ENCODE peak calls at places on chromosomes 4 and X, in four cellular contexts. One of them, this sample, is unnamed.
A peak's percentile ranks its signal among the peaks of the same experiment; 100 is the strongest.

GRCh38 chr4:6732441-6733357 is 16.7 kb downstream of the BLOC1S4 start:
- DNase-seq in OCI-LY7: no peak
- DNase-seq in H9: no peak
- DNase-seq in tibial nerve: peak; percentile 75
- DNase-seq in this sample: no peak

GRCh38 chrX:132612990-132613564 is 124.2 kb upstream of the MBNL3 start:
- DNase-seq in OCI-LY7: peak; percentile 49
- DNase-seq in H9: peak; percentile 44
- DNase-seq in tibial nerve: peak; percentile 19
- DNase-seq in this sample: no peak

GRCh38 chrX:24173115-24173847 is 23.8 kb downstream of the ZFX start:
- DNase-seq in OCI-LY7: no peak
- DNase-seq in H9: peak; percentile 43
- DNase-seq in tibial nerve: no peak
- DNase-seq in this sample: no peak

GRCh38 chr4:160811956-160812355 is 1351.8 kb downstream of the FSTL5 start:
- DNase-seq in OCI-LY7: no peak
- DNase-seq in H9: no peak
- DNase-seq in tibial nerve: no peak
- DNase-seq in this sample: no peak

GRCh38 chr4:121096629-121097028 is 24.3 kb upstream of the NDNF start:
- DNase-seq in OCI-LY7: peak; percentile 37
- DNase-seq in H9: no peak
- DNase-seq in tibial nerve: no peak
- DNase-seq in this sample: no peak

GRCh38 chr4:156971623-156972369 is at the start of gene PDGFC:
- DNase-seq in OCI-LY7: no peak
- DNase-seq in H9: peak; percentile 85
- DNase-seq in tibial nerve: peak; percentile 31
- DNase-seq in this sample: no peak

GRCh38 chrX:136725446-136726104 is 55.2 kb downstream of the ARHGEF6 start:
- DNase-seq in OCI-LY7: no peak
- DNase-seq in H9: no peak
- DNase-seq in tibial nerve: no peak
- DNase-seq in this sample: no peak

GRCh38 chr4:78613522-78614311 is 62.1 kb downstream of the ANXA3 start:
- DNase-seq in OCI-LY7: no peak
- DNase-seq in H9: no peak
- DNase-seq in tibial nerve: no peak
- DNase-seq in this sample: no peak

GRCh38 chr4:174314770-174315169 is 31.1 kb downstream of the CEP44 start:
- DNase-seq in OCI-LY7: no peak
- DNase-seq in H9: peak; percentile 44
- DNase-seq in tibial nerve: no peak
- DNase-seq in this sample: no peak

GRCh38 chr4:74805601-74806000 is 11.3 kb upstream of the BTC start:
- DNase-seq in OCI-LY7: no peak
- DNase-seq in H9: no peak
- DNase-seq in tibial nerve: no peak
- DNase-seq in this sample: no peak

GRCh38 chrX:47283015-47283771 is 50.4 kb downstream of the USP11 start:
- DNase-seq in OCI-LY7: no peak
- DNase-seq in H9: no peak
- DNase-seq in tibial nerve: no peak
- DNase-seq in this sample: no peak

DNA sequence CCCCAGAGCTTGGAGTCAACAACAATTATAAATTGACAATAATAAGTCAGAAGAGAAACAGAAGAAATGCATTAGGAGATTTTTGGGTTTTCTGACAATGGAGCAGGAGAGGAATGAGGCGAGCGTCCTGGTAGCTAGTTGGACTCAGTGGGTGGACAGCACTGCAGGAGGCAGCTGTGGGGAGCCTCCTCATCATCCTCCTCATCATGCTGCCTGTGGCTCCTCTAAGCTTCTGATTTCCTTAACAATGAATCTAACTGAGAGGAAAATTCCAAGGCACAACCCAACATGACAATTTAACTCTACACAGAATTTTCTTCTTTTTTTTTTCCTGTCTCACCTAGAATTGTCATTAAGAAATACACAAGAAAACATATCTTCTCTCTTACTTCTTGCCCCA is 357.1 kb upstream of the NOCT start:
- DNase-seq in OCI-LY7: no peak
- DNase-seq in H9: peak; percentile 59
- DNase-seq in tibial nerve: no peak
- DNase-seq in this sample: no peak
- H3K27ac ChIP-seq in OCI-LY7: no peak overlapping the region
- H3K27ac ChIP-seq in H9: peak overlapping the region; percentile 83
- H3K27ac ChIP-seq in tibial nerve: no peak overlapping the region
- H3K27ac ChIP-seq in this sample: no peak overlapping the region

DNA sequence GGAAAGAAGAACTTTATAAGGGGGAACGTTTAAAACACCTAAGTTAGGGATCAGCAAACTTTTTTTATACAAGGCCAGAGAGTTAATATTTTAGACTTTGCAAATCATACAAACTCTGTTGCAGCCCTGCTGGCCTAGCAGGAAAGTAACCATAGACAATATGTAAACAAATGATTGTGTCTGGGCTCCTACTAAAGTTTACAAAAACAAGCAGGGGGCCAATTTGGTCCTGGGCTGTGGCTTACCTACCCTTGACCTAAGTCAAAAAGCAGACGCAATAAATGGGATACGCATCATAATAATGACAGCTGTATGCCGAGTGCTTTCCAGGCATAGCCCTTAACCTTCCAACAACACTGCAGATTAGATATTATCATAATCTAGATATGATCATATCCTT is 4.9 kb downstream of the TASL start:
- DNase-seq in OCI-LY7: no peak
- DNase-seq in H9: no peak
- DNase-seq in tibial nerve: no peak
- DNase-seq in this sample: no peak
- H3K27ac ChIP-seq in OCI-LY7: no peak overlapping the region
- H3K27ac ChIP-seq in H9: no peak overlapping the region
- H3K27ac ChIP-seq in tibial nerve: no peak overlapping the region
- H3K27ac ChIP-seq in this sample: no peak overlapping the region

DNA sequence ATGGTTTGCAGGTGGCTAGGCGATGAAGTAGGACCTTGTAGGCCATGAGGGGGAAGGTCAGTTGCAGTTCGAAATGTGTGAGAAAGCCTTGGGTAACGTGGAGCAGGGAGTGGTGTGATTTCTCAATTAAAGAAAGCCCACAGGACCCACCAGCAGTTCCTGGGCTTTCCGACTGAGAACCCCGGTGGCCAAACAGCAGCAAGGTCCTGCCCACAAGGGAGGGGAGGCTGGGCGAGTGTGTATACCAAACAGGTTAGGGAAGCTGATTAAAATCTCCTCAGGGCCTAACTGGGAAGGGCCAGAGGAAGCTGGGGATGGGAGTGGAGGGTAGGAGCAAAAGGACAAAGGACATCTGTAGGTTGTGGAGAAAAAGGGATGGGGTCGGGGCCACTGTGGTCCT is 2.4 kb downstream of the ATP6AP1 start:
- DNase-seq in OCI-LY7: no peak
- DNase-seq in H9: no peak
- DNase-seq in tibial nerve: no peak
- DNase-seq in this sample: no peak
- H3K27ac ChIP-seq in OCI-LY7: no peak overlapping the region
- H3K27ac ChIP-seq in H9: no peak overlapping the region
- H3K27ac ChIP-seq in tibial nerve: peak overlapping the region; percentile 59
- H3K27ac ChIP-seq in this sample: no peak overlapping the region

DNA sequence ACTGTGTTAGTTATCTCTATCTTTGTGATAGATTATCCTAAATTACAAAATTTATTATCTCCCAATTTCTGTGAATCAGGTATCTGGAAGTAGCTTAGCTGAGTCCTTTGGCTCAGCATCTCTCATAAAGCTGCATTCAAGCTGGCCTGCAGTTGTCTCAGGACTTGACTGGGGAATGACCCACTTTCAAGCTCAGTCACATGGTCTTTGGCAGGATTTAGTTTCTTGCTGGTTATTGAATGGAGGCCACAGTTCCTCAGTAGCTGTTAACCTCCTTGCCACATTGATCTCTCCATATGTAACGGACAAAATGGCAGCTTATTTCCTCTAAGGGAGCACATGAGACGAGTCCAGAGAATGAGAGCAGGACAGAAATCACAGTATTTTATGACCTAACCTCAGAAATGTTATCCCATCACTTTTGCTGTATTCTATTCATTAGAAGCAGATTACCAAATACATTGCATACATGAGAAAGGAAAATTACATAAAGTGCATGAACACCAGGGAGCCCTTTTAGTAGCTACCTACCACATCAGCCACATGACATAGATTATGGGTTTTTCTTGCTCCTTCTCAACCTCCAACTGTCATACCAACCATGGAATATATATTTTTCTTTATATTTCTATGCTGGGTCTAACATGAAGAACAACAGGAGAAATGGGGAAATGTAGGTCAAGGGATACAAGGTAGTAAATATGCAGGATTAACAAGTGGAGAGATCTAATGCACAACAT is 730.1 kb downstream of the CCSER1 start:
- DNase-seq in OCI-LY7: no peak
- DNase-seq in H9: no peak
- DNase-seq in tibial nerve: no peak
- DNase-seq in this sample: no peak
- H3K27ac ChIP-seq in OCI-LY7: no peak overlapping the region
- H3K27ac ChIP-seq in H9: no peak overlapping the region
- H3K27ac ChIP-seq in tibial nerve: no peak overlapping the region
- H3K27ac ChIP-seq in this sample: no peak overlapping the region

DNA sequence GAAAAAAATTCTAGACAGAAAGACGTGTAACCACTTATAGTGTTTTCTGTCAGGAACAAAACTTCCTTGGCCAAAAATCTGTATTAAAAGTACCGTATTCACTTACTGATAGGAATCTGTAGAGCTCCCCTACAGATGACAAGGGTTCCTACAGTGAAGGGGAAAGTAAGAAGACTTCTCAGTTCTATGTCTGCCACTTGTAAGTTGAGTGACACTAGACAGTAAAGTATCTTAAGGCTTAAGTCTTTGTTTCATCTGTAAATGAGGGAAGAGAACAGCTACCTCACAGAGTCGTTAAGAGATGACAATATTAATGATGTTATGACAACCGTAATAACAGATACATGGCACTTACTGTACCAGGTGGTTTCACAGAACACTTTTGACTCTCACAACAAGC is 3.3 kb downstream of the COQ2 start:
- DNase-seq in OCI-LY7: peak; percentile 27
- DNase-seq in H9: no peak
- DNase-seq in tibial nerve: no peak
- DNase-seq in this sample: no peak
- H3K27ac ChIP-seq in OCI-LY7: no peak overlapping the region
- H3K27ac ChIP-seq in H9: no peak overlapping the region
- H3K27ac ChIP-seq in tibial nerve: no peak overlapping the region
- H3K27ac ChIP-seq in this sample: no peak overlapping the region

GRCh38 chr4:151231915-151232595 is 44.9 kb upstream of the PRSS48 start:
- DNase-seq in OCI-LY7: no peak
- DNase-seq in H9: no peak
- DNase-seq in tibial nerve: no peak
- DNase-seq in this sample: no peak

GRCh38 chr4:151223465-151223864 is 53.5 kb upstream of the PRSS48 start:
- DNase-seq in OCI-LY7: no peak
- DNase-seq in H9: no peak
- DNase-seq in tibial nerve: no peak
- DNase-seq in this sample: no peak

GRCh38 chr4:151226004-151226932 is 50.7 kb upstream of the PRSS48 start:
- DNase-seq in OCI-LY7: no peak
- DNase-seq in H9: no peak
- DNase-seq in tibial nerve: no peak
- DNase-seq in this sample: no peak

GRCh38 chr4:151227731-151228130 is 49.2 kb upstream of the PRSS48 start:
- DNase-seq in OCI-LY7: no peak
- DNase-seq in H9: no peak
- DNase-seq in tibial nerve: peak; percentile 66
- DNase-seq in this sample: no peak

GRCh38 chr4:151228196-151229119 is 48.5 kb upstream of the PRSS48 start:
- DNase-seq in OCI-LY7: no peak
- DNase-seq in H9: no peak
- DNase-seq in tibial nerve: no peak
- DNase-seq in this sample: no peak
- H3K27ac ChIP-seq in OCI-LY7: no peak overlapping the region
- H3K27ac ChIP-seq in H9: no peak overlapping the region
- H3K27ac ChIP-seq in tibial nerve: peak overlapping the region; percentile 96
- H3K27ac ChIP-seq in this sample: peak overlapping the region; percentile 69

GRCh38 chr4:48269861-48270515 is 350 bp upstream of the TEC start:
- DNase-seq in OCI-LY7: peak; percentile 79
- DNase-seq in H9: peak; percentile 96
- DNase-seq in tibial nerve: peak; percentile 87
- DNase-seq in this sample: peak; percentile 86
- H3K27ac ChIP-seq in OCI-LY7: no peak overlapping the region
- H3K27ac ChIP-seq in H9: no peak overlapping the region
- H3K27ac ChIP-seq in tibial nerve: peak overlapping the region; percentile 87
- H3K27ac ChIP-seq in this sample: peak overlapping the region; percentile 91

GRCh38 chrX:21723814-21724213 is 34.1 kb downstream of the SMPX start:
- DNase-seq in OCI-LY7: no peak
- DNase-seq in H9: no peak
- DNase-seq in tibial nerve: no peak
- DNase-seq in this sample: no peak

GRCh38 chrX:21723097-21723496 is 34.8 kb downstream of the SMPX start:
- DNase-seq in OCI-LY7: no peak
- DNase-seq in H9: no peak
- DNase-seq in tibial nerve: no peak
- DNase-seq in this sample: no peak

GRCh38 chrX:21725498-21725897 is 32.4 kb downstream of the SMPX start:
- DNase-seq in OCI-LY7: no peak
- DNase-seq in H9: no peak
- DNase-seq in tibial nerve: no peak
- DNase-seq in this sample: no peak

GRCh38 chrX:21728276-21728968 is 29.5 kb downstream of the SMPX start:
- DNase-seq in OCI-LY7: no peak
- DNase-seq in H9: no peak
- DNase-seq in tibial nerve: no peak
- DNase-seq in this sample: no peak

GRCh38 chrX:21725916-21726315 is 32.0 kb downstream of the SMPX start:
- DNase-seq in OCI-LY7: no peak
- DNase-seq in H9: no peak
- DNase-seq in tibial nerve: no peak
- DNase-seq in this sample: no peak
- H3K27ac ChIP-seq in OCI-LY7: no peak overlapping the region
- H3K27ac ChIP-seq in H9: no peak overlapping the region
- H3K27ac ChIP-seq in tibial nerve: no peak overlapping the region
- H3K27ac ChIP-seq in this sample: no peak overlapping the region

This sample was measured in esophagus squamous epithelium.